ENCODE peak calls at places on chromosomes 7 and 10, in eight cellular contexts. E is fibroblast of mammary gland, R is progenitor cell of endocrine pancreas, W is foreskin fibroblast, N is astrocyte of the cerebellum, I is left ventricle myocardium inferior, X is cardiac muscle cell, G is omental fat pad. Z is an unnamed sample.

GRCh38 chr10:4086041-4086886 is 301.3 kb upstream of the KLF6 start:
- DNase-seq in N (no peak), R (no peak), W (no peak), X (peak; percentile 31), G (no peak), I (no peak), E (no peak), Z (no peak)

GRCh38 chr7:25260862-25261454 is 32.7 kb upstream of the NPVF start:
- DNase-seq in I (no peak), R (no peak), G (no peak), N (peak; percentile 31), X (no peak), W (peak; percentile 51), E (peak; percentile 72), Z (no peak)

GRCh38 chr10:47111329-47111862 is 188.6 kb upstream of the GDF10 start:
- DNase-seq in R (no peak), G (no peak), N (no peak), W (no peak), E (no peak), X (no peak), I (no peak), Z (no peak)

GRCh38 chr10:21087476-21087875 is 190.4 kb upstream of the NEBL start:
- DNase-seq in G (no peak), E (no peak), N (no peak), R (no peak), I (no peak), X (no peak), W (no peak), Z (no peak)

GRCh38 chr10:87524296-87524695 is 19.6 kb downstream of the MINPP1 start:
- DNase-seq in W (no peak), X (no peak), G (no peak), E (no peak), N (no peak), R (no peak), I (no peak), Z (no peak)

GRCh38 chr7:90593205-90593604 is 2.9 kb upstream of the CDK14 start:
- DNase-seq in R (no peak), G (no peak), N (no peak), X (no peak), E (peak; percentile 64), W (peak; percentile 62), I (no peak), Z (no peak)

GRCh38 chr10:113486531-113486930 is 66.3 kb upstream of the HABP2 start:
- DNase-seq in I (no peak), R (no peak), W (no peak), N (no peak), G (no peak), E (no peak), X (no peak), Z (no peak)

GRCh38 chr7:5426226-5426475 is 2.5 kb upstream of the TNRC18 start:
- DNase-seq in X (no peak), I (no peak), R (no peak), E (peak; percentile 74), W (peak; percentile 80), N (no peak), G (no peak), Z (peak; percentile 43)

GRCh38 chr10:131269776-131270460 is 41.6 kb downstream of the TCERG1L start:
- DNase-seq in E (no peak), W (no peak), R (no peak), N (no peak), X (no peak), G (no peak), I (no peak), Z (no peak)

GRCh38 chr10:42988069-42988468 is 88.8 kb upstream of the RET start:
- DNase-seq in I (no peak), W (no peak), X (no peak), N (no peak), R (peak; percentile 7), E (no peak), G (no peak), Z (no peak)

GRCh38 chr7:63067897-63068585 is 930.6 kb upstream of the ZNF722 start:
- DNase-seq in G (no peak), R (no peak), I (peak; percentile 28), W (no peak), E (no peak), N (no peak), X (no peak), Z (no peak)

GRCh38 chr10:24891823-24892222 is 60.6 kb downstream of the PRTFDC1 start:
- DNase-seq in I (no peak), G (no peak), W (peak; percentile 82), X (no peak), E (peak; percentile 97), R (no peak), N (peak; percentile 77), Z (no peak)

GRCh38 chr10:78964952-78965633 is 103.7 kb upstream of the ZMIZ1 start:
- DNase-seq in N (peak; percentile 48), R (peak; percentile 69), I (peak; percentile 25), X (peak; percentile 70), W (no peak), E (peak; percentile 33), G (no peak), Z (peak; percentile 78)

GRCh38 chr10:131083915-131084790 is 227.4 kb downstream of the TCERG1L start:
- DNase-seq in N (no peak), E (no peak), G (no peak), W (no peak), X (no peak), R (no peak), I (no peak), Z (peak; percentile 25)

GRCh38 chr10:29646960-29647431 is 12.2 kb upstream of the SVIL start:
- DNase-seq in X (no peak), I (no peak), G (no peak), W (peak; percentile 43), R (no peak), N (no peak), E (peak; percentile 98), Z (no peak)

GRCh38 chr7:107813524-107813923 is 10.5 kb upstream of the SLC26A3 start:
- DNase-seq in E (no peak), G (no peak), W (no peak), R (no peak), N (no peak), X (no peak), I (no peak), Z (no peak)

GRCh38 chr10:5812283-5813090 is 747 bp downstream of the GDI2 start:
- DNase-seq in X (peak; percentile 55), R (peak; percentile 32), N (no peak), E (no peak), W (no peak), G (no peak), I (peak; percentile 54), Z (peak; percentile 59)

GRCh38 chr10:128431997-128432396 is 305.8 kb upstream of the MKI67 start:
- DNase-seq in N (no peak), W (no peak), X (no peak), G (no peak), R (no peak), I (no peak), E (no peak), Z (no peak)

GRCh38 chr10:128432423-128432822 is 306.2 kb upstream of the MKI67 start:
- DNase-seq in X (no peak), G (no peak), E (no peak), I (no peak), W (no peak), R (no peak), N (no peak), Z (no peak)

GRCh38 chr10:128437786-128438350 is 311.6 kb upstream of the MKI67 start:
- DNase-seq in E (no peak), X (no peak), N (no peak), G (no peak), I (no peak), R (no peak), W (no peak), Z (no peak)

GRCh38 chr10:128438417-128439063 is 312.3 kb upstream of the MKI67 start:
- DNase-seq in W (no peak), E (no peak), R (no peak), N (no peak), G (no peak), I (no peak), X (no peak), Z (no peak)

DNA sequence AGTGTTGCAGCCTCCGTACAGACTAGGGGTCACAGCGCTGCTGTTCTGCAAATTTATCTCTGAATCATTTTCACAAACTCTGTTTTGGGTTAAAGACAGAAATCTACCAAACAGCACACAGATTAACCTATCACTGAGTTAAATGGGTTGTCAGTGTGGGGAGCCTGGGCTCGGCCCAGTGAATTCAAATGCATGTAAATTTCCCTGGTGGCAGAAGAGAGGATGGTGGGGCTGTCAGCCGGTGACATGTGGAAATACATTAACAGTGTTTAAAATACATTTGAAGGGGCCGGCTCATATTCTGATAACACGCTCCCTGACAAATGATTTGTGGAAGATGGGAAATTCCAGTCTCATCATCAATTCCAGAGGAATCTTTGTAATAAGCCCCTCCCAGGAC is 309.6 kb upstream of the MKI67 start:
- DNase-seq in G (no peak), R (no peak), E (no peak), N (no peak), X (no peak), W (no peak), I (no peak), Z (no peak)
- TF ChIP-seq CTCF in G (no peak), R (no peak), E (no peak), N (no peak), X (no peak), W (no peak), I (no peak), Z (no peak)

GRCh38 chr7:43011879-43012278 is 79.7 kb downstream of the MRPL32 start:
- DNase-seq in X (no peak), I (no peak), N (no peak), R (no peak), W (no peak), G (no peak), E (no peak), Z (no peak)
- TF ChIP-seq CTCF in X (no peak), I (no peak), N (no peak), R (no peak), W (no peak), G (no peak), E (no peak), Z (no peak)

DNA sequence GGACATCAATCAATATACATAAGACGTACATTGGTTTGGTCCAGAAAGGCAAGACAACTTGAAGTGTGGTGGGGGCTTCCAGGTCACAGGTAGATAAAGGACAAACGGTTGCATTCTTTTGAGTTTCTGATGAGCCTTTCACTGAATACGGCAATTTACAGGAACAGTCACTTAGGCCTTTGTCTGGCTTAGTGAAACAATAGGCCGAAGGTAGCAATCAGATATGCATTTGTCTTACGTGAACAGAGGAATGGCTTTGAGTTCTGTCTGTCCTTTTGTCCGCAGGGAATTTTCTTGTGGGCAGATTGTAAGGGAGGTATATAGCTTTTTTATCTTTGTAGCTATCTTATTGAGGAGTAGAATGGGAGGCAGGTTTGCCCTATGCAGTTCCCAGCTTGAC is 10.8 kb upstream of the STN1 start:
- DNase-seq in I (no peak), X (no peak), G (no peak), W (no peak), N (no peak), E (no peak), R (no peak), Z (no peak)
- TF ChIP-seq CTCF in I (no peak), X (no peak), G (no peak), W (no peak), N (no peak), E (no peak), R (no peak), Z (no peak)

DNA sequence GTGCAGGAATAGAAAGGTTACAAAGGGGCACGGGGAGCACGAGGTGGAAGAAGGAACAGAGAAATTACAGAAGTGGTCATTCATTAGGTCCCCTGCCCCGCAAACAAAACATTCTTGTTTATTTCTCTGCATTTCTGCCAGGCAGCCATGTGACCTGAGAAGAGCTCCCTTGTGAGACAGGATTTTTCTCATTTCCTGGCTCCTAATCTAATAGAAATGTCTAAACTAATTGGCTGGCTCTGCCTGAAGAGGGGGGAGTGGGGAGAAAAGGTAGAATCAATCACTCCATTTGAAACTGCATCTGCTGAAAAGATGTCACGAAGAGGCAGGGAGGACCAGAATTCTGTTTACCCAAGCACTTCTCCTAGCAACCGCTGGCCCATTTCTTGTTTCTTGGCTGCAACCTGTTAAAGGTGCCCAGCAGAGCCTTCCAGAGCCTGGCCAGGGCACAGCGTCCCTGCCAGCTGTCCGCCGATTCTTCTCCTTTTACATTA is 1227.5 kb downstream of the TYW1 start:
- DNase-seq in N (no peak), W (no peak), R (no peak), E (no peak), X (no peak), I (no peak), G (no peak), Z (no peak)
- TF ChIP-seq CTCF in N (no peak), W (no peak), R (no peak), E (no peak), X (no peak), I (no peak), G (no peak), Z (no peak)